ENCODE peak calls at places on chromosomes 12 and 14, in five cellular contexts. X, V, I, N and R are unnamed samples.
A peak's percentile ranks its signal among the peaks of the same experiment; 100 is the strongest.

GRCh38 chr14:68512088-68512487 is 280.8 kb downstream of the ZFP36L1 start:
- DNase-seq in X (no peak), V (no peak), I (no peak), N (peak; percentile 72), R (no peak)

GRCh38 chr14:64364907-64365306 is 23.2 kb upstream of the MTHFD1 start:
- DNase-seq in X (no peak), V (no peak), I (no peak), N (peak; percentile 68), R (no peak)

GRCh38 chr12:29692237-29692636 is 91.5 kb downstream of the TMTC1 start:
- DNase-seq in X (no peak), V (no peak), I (no peak), N (no peak), R (no peak)

GRCh38 chr12:19030180-19030579 is 99.4 kb upstream of the PLEKHA5 start:
- DNase-seq in X (no peak), V (no peak), I (no peak), N (no peak), R (no peak)

GRCh38 chr14:100425454-100425814 is 102.3 kb downstream of the SLC25A47 start:
- DNase-seq in X (no peak), V (no peak), I (no peak), N (no peak), R (no peak)

GRCh38 chr12:51746416-51746815 is 102.1 kb downstream of the FIGNL2 start:
- DNase-seq in X (no peak), V (no peak), I (no peak), N (no peak), R (no peak)

GRCh38 chr14:72700338-72701231 is 193.3 kb downstream of the DPF3 start:
- DNase-seq in X (no peak), V (no peak), I (no peak), N (peak; percentile 34), R (no peak)

GRCh38 chr14:64107438-64107837 is 186.7 kb downstream of the ESR2 start:
- DNase-seq in X (no peak), V (no peak), I (no peak), N (no peak), R (no peak)

GRCh38 chr12:96136720-96137378 is 57.3 kb upstream of the ELK3 start:
- DNase-seq in X (peak; percentile 9), V (no peak), I (no peak), N (peak; percentile 31), R (no peak)

GRCh38 chr14:89164168-89165074 is 252.6 kb downstream of the FOXN3 start:
- DNase-seq in X (no peak), V (no peak), I (no peak), N (no peak), R (no peak)

GRCh38 chr14:52069617-52070431 is 965 bp upstream of the NID2 start:
- DNase-seq in X (peak; percentile 28), V (no peak), I (no peak), N (peak; percentile 83), R (peak; percentile 6)

GRCh38 chr14:64704145-64704742 is at the start of gene PLEKHG3:
- DNase-seq in X (peak; percentile 82), V (peak; percentile 83), I (peak; percentile 46), N (peak; percentile 69), R (peak; percentile 40)

GRCh38 chr12:3958534-3958933 is 85.3 kb upstream of the PARP11 start:
- DNase-seq in X (no peak), V (no peak), I (no peak), N (no peak), R (no peak)

GRCh38 chr12:78562358-78563205 is 302.0 kb upstream of the SYT1 start:
- DNase-seq in X (peak; percentile 69), V (no peak), I (no peak), N (peak; percentile 2), R (no peak)

GRCh38 chr12:40314927-40315326 is 90.1 kb downstream of the LRRK2 start:
- DNase-seq in X (no peak), V (no peak), I (no peak), N (no peak), R (no peak)

GRCh38 chr14:37230551-37231194 is 32.9 kb downstream of the MIPOL1 start:
- DNase-seq in X (peak; percentile 80), V (peak; percentile 62), I (no peak), N (peak; percentile 77), R (peak; percentile 7)

GRCh38 chr12:114669501-114670256 is 14.3 kb downstream of the TBX3 start:
- DNase-seq in X (no peak), V (no peak), I (no peak), N (peak; percentile 81), R (no peak)

GRCh38 chr12:92068441-92068840 is 77.2 kb downstream of the BTG1 start:
- DNase-seq in X (no peak), V (peak; percentile 83), I (no peak), N (no peak), R (no peak)

GRCh38 chr14:60805881-60806569 is 71.5 kb downstream of the MNAT1 start:
- DNase-seq in X (no peak), V (no peak), I (no peak), N (peak; percentile 63), R (no peak)

GRCh38 chr14:65927871-65928270 is 515.3 kb downstream of the FUT8 start:
- DNase-seq in X (no peak), V (peak; percentile 48), I (peak; percentile 71), N (no peak), R (peak; percentile 78)

GRCh38 chr14:61271552-61271951 is 9.6 kb downstream of the TMEM30B start:
- DNase-seq in X (no peak), V (no peak), I (no peak), N (no peak), R (no peak)

GRCh38 chr12:6090786-6091185 is 33.7 kb downstream of the VWF start:
- DNase-seq in X (no peak), V (peak; percentile 60), I (no peak), N (peak; percentile 90), R (no peak)

GRCh38 chr14:99393059-99393655 is 87.5 kb downstream of the SETD3 start:
- DNase-seq in X (peak; percentile 69), V (peak; percentile 65), I (no peak), N (peak; percentile 31), R (no peak)

GRCh38 chr12:110126557-110126956 is 2.4 kb downstream of the IFT81 start:
- DNase-seq in X (no peak), V (no peak), I (no peak), N (no peak), R (no peak)

GRCh38 chr12:91380651-91381050 is 198.0 kb upstream of the DCN start:
- DNase-seq in X (peak; percentile 51), V (no peak), I (no peak), N (no peak), R (no peak)

GRCh38 chr12:53255993-53256392 is 12.1 kb upstream of the ESPL1 start:
- DNase-seq in X (no peak), V (no peak), I (no peak), N (no peak), R (no peak)

GRCh38 chr12:12877789-12878455 is 13.4 kb upstream of the GPRC5A start:
- DNase-seq in X (no peak), V (no peak), I (no peak), N (no peak), R (no peak)

GRCh38 chr12:47949441-47950341 is 13.7 kb upstream of the TMEM106C start:
- DNase-seq in X (peak; percentile 84), V (peak; percentile 90), I (peak; percentile 10), N (peak; percentile 72), R (peak; percentile 38)

GRCh38 chr12:15700595-15700994 is 88.6 kb downstream of the EPS8 start:
- DNase-seq in X (peak; percentile 72), V (no peak), I (no peak), N (peak; percentile 95), R (no peak)

GRCh38 chr14:24095196-24096068 is 1.3 kb downstream of the PCK2 start:
- DNase-seq in X (no peak), V (peak; percentile 97), I (peak; percentile 21), N (peak; percentile 44), R (peak; percentile 16)

GRCh38 chr14:20719777-20720176 is 25.9 kb upstream of the EDDM3A start:
- DNase-seq in X (no peak), V (peak; percentile 81), I (no peak), N (no peak), R (no peak)

GRCh38 chr12:72075401-72075800 is 136.8 kb downstream of the TPH2 start:
- DNase-seq in X (peak; percentile 92), V (peak; percentile 1), I (no peak), N (no peak), R (no peak)

GRCh38 chr12:67220065-67220464 is 49.1 kb upstream of the CAND1 start:
- DNase-seq in X (peak; percentile 23), V (peak; percentile 11), I (no peak), N (no peak), R (no peak)

GRCh38 chr12:94735985-94736384 is 85.6 kb upstream of the TMCC3 start:
- DNase-seq in X (no peak), V (no peak), I (no peak), N (no peak), R (no peak)

GRCh38 chr12:63845726-63846125 is 1.2 kb downstream of the SRGAP1 start:
- DNase-seq in X (no peak), V (peak; percentile 62), I (no peak), N (peak; percentile 54), R (no peak)

GRCh38 chr12:63753743-63754142 is 26.0 kb upstream of the RXYLT1 start:
- DNase-seq in X (peak; percentile 24), V (no peak), I (no peak), N (no peak), R (no peak)

DNA sequence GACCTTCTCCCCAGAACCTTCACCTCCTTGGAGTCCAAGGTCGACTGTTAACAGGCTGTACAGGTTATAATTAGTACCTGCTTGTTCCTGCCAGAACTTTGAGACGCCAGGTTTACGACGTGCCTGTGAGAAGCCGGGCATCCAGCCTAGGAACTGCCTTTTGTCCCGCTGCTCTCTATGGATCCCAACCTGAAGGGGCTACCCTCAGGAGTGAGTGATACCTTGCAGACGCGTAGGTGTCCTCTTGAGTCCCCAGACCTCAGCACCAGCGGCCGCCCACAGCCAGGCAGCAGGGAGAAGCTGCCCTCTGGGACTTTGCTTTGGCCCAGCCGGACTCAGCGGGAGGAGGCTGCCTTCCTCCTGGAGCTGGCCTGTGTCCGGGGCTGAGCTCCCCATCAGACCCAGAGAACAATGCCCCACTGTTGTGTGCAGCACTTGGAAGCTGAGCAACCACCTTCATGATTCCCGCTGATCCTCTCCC is 16.2 kb downstream of the SYNE3 start:
- DNase-seq in X (no peak), V (peak; percentile 91), I (no peak), N (no peak), R (no peak)
- H3K4me1 ChIP-seq in X (no peaks in the 10 kb centered on the region), V (no peaks in the 10 kb centered on the region), I (peaks cover 58% of the 10 kb centered on the region), N (peaks cover 42% of the 10 kb centered on the region), R (peaks cover 76% of the 10 kb centered on the region)

GRCh38 chr12:108616941-108617858 is 16.5 kb downstream of the SELPLG start:
- DNase-seq in X (peak; percentile 59), V (no peak), I (peak; percentile 73), N (no peak), R (peak; percentile 77)
- H3K27ac ChIP-seq in X (no peak overlapping the region), V (no peak overlapping the region), I (peak overlapping the region; percentile 19), N (no peak overlapping the region), R (peak overlapping the region; percentile 78)

GRCh38 chr12:1795221-1795784 is 25.1 kb upstream of the LRTM2 start:
- DNase-seq in X (no peak), V (no peak), I (no peak), N (no peak), R (no peak)
- H3K4me3 ChIP-seq in X (no peak overlapping the region), V (no peak overlapping the region), I (no peak overlapping the region), N (no peak overlapping the region), R (no peak overlapping the region)

GRCh38 chr12:75954076-75954475 is 77.5 kb downstream of the PHLDA1 start:
- DNase-seq in X (peak; percentile 11), V (peak; percentile 48), I (no peak), N (peak; percentile 97), R (no peak)
- H3K4me1 ChIP-seq in X (peaks cover 13% of the 10 kb centered on the region), V (no peaks in the 10 kb centered on the region), I (no peaks in the 10 kb centered on the region), N (peaks cover 19% of the 10 kb centered on the region), R (peaks cover 5% of the 10 kb centered on the region)

GRCh38 chr14:77307099-77307496 is 13.6 kb downstream of the POMT2 start:
- DNase-seq in X (no peak), V (no peak), I (no peak), N (peak; percentile 20), R (no peak)
- H3K27ac ChIP-seq in X (no peak overlapping the region), V (no peak overlapping the region), I (no peak overlapping the region), N (no peak overlapping the region), R (no peak overlapping the region)